ENCODE peak calls at places on chromosome 15, in nine cellular contexts. U is hypothalamus, K is WERI-Rb-1, W is stromal cell of bone marrow, N is AG08395, Q is occipital lobe, O is foreskin fibroblast, F is ovary, M is EL. I is an unnamed sample.
A peak's percentile ranks its signal among the peaks of the same experiment; 100 is the strongest.

GRCh38 chr15:32029409-32029861 is 880 bp upstream of the CHRNA7 start:
- DNase-seq in U (peak; percentile 2), K (peak; percentile 72), W (no peak), N (no peak), Q (peak; percentile 14), O (peak; percentile 1), F (peak; percentile 36), M (no peak), I (no peak)

GRCh38 chr15:48645558-48646330 is at the start of gene FBN1:
- DNase-seq in U (peak; percentile 62), K (peak; percentile 51), W (peak; percentile 89), N (peak; percentile 96), Q (peak; percentile 76), O (peak; percentile 94), F (peak; percentile 89), M (peak; percentile 94), I (no peak)

GRCh38 chr15:41982133-41982930 is 10.0 kb upstream of the EHD4 start:
- DNase-seq in U (no peak), K (no peak), W (no peak), N (no peak), Q (no peak), O (peak; percentile 25), F (no peak), M (no peak), I (no peak)

GRCh38 chr15:74616996-74617395 is 1.4 kb downstream of the CLK3 start:
- DNase-seq in U (no peak), K (no peak), W (no peak), N (no peak), Q (no peak), O (no peak), F (no peak), M (peak; percentile 12), I (no peak)

GRCh38 chr15:39936187-39936586 is 2.3 kb downstream of the EIF2AK4 start:
- DNase-seq in U (no peak), K (no peak), W (no peak), N (no peak), Q (no peak), O (peak; percentile 69), F (no peak), M (peak; percentile 74), I (no peak)

GRCh38 chr15:47711654-47712053 is 5.7 kb upstream of the SEMA6D start:
- DNase-seq in U (no peak), K (no peak), W (no peak), N (no peak), Q (no peak), O (peak; percentile 36), F (no peak), M (peak; percentile 19), I (no peak)

GRCh38 chr15:95812491-95812890 is 518.0 kb upstream of the NR2F2 start:
- DNase-seq in U (no peak), K (no peak), W (peak; percentile 3), N (no peak), Q (no peak), O (peak; percentile 29), F (no peak), M (peak; percentile 21), I (no peak)

GRCh38 chr15:52787549-52788098 is 2.5 kb downstream of the ONECUT1 start:
- DNase-seq in U (no peak), K (no peak), W (no peak), N (no peak), Q (no peak), O (no peak), F (no peak), M (no peak), I (no peak)

GRCh38 chr15:57485869-57486268 is 105.8 kb upstream of the MYZAP start:
- DNase-seq in U (no peak), K (no peak), W (peak; percentile 40), N (peak; percentile 96), Q (no peak), O (peak; percentile 94), F (no peak), M (peak; percentile 96), I (no peak)

GRCh38 chr15:48607846-48608245 is 37.7 kb downstream of the FBN1 start:
- DNase-seq in U (no peak), K (no peak), W (no peak), N (no peak), Q (no peak), O (no peak), F (no peak), M (no peak), I (no peak)

GRCh38 chr15:39251413-39252197 is 329.3 kb upstream of the THBS1 start:
- DNase-seq in U (no peak), K (no peak), W (no peak), N (no peak), Q (no peak), O (peak; percentile 46), F (no peak), M (no peak), I (no peak)

GRCh38 chr15:101676965-101677364 is 24.8 kb upstream of the TM2D3 start:
- DNase-seq in U (no peak), K (peak; percentile 66), W (no peak), N (peak; percentile 12), Q (peak; percentile 56), O (peak; percentile 77), F (no peak), M (no peak), I (no peak)

GRCh38 chr15:68935400-68935937 is 5.1 kb downstream of the SPESP1 start:
- DNase-seq in U (no peak), K (no peak), W (no peak), N (no peak), Q (no peak), O (no peak), F (no peak), M (no peak), I (no peak)

GRCh38 chr15:97652700-97653167 is 307.8 kb upstream of the ARRDC4 start:
- DNase-seq in U (no peak), K (no peak), W (no peak), N (no peak), Q (peak; percentile 34), O (no peak), F (no peak), M (no peak), I (no peak)

GRCh38 chr15:69757186-69757585 is 304.6 kb downstream of the RPLP1 start:
- DNase-seq in U (no peak), K (no peak), W (no peak), N (no peak), Q (no peak), O (no peak), F (no peak), M (no peak), I (no peak)

GRCh38 chr15:74179983-74180688 is 6.6 kb downstream of the ISLR start:
- DNase-seq in U (no peak), K (no peak), W (no peak), N (peak; percentile 66), Q (no peak), O (peak; percentile 77), F (no peak), M (peak; percentile 74), I (no peak)

GRCh38 chr15:60917469-60918130 is 311.5 kb downstream of the RORA start:
- DNase-seq in U (no peak), K (peak; percentile 46), W (no peak), N (peak; percentile 34), Q (peak; percentile 30), O (peak; percentile 36), F (peak; percentile 77), M (no peak), I (no peak)

GRCh38 chr15:63491116-63491817 is 13.1 kb upstream of the USP3 start:
- DNase-seq in U (no peak), K (no peak), W (no peak), N (no peak), Q (no peak), O (peak; percentile 58), F (no peak), M (no peak), I (no peak)

GRCh38 chr15:26132786-26133185 is 269.7 kb upstream of the ATP10A start:
- DNase-seq in U (no peak), K (no peak), W (no peak), N (no peak), Q (no peak), O (no peak), F (no peak), M (no peak), I (no peak)